ENCODE peak calls at places on chromosomes 2 and 18, in seven cellular contexts. One of them, this sample, is unnamed. For H3K4me1, the result is how much of the 10 kb centered on the place peaks cover.

GRCh38 chr18:10457798-10458197 is 3.4 kb downstream of the APCDD1 start:
- DNase-seq in Peyer's patch: no peak
- DNase-seq in thyroid gland: no peak
- DNase-seq in left ventricle myocardium inferior: no peak
- DNase-seq in mucosa of descending colon: no peak
- DNase-seq in suprapubic skin: no peak
- DNase-seq in A549: no peak
- DNase-seq in this sample: no peak

GRCh38 chr2:36362291-36362690 is 6.7 kb downstream of the CRIM1 start:
- DNase-seq in Peyer's patch: no peak
- DNase-seq in thyroid gland: no peak
- DNase-seq in left ventricle myocardium inferior: no peak
- DNase-seq in mucosa of descending colon: no peak
- DNase-seq in suprapubic skin: no peak
- DNase-seq in A549: no peak
- DNase-seq in this sample: no peak

GRCh38 chr2:219230201-219230540 is 565 bp downstream of the ANKZF1 start:
- DNase-seq in Peyer's patch: peak
- DNase-seq in thyroid gland: peak
- DNase-seq in left ventricle myocardium inferior: no peak
- DNase-seq in mucosa of descending colon: peak
- DNase-seq in suprapubic skin: no peak
- DNase-seq in A549: no peak
- DNase-seq in this sample: peak

GRCh38 chr18:60053747-60054304 is 154.0 kb downstream of the PMAIP1 start:
- DNase-seq in Peyer's patch: peak
- DNase-seq in thyroid gland: no peak
- DNase-seq in left ventricle myocardium inferior: no peak
- DNase-seq in mucosa of descending colon: no peak
- DNase-seq in suprapubic skin: no peak
- DNase-seq in A549: peak
- DNase-seq in this sample: no peak

GRCh38 chr18:59275406-59275949 is 2.2 kb upstream of the RAX start:
- DNase-seq in Peyer's patch: no peak
- DNase-seq in thyroid gland: no peak
- DNase-seq in left ventricle myocardium inferior: no peak
- DNase-seq in mucosa of descending colon: no peak
- DNase-seq in suprapubic skin: no peak
- DNase-seq in A549: no peak
- DNase-seq in this sample: no peak

GRCh38 chr2:46493971-46494250 is 14.5 kb downstream of the TMEM247 start:
- DNase-seq in Peyer's patch: no peak
- DNase-seq in thyroid gland: no peak
- DNase-seq in left ventricle myocardium inferior: no peak
- DNase-seq in mucosa of descending colon: no peak
- DNase-seq in suprapubic skin: no peak
- DNase-seq in A549: no peak
- DNase-seq in this sample: no peak

GRCh38 chr2:129641371-129641770 is 338.1 kb upstream of the RAB6C start:
- DNase-seq in Peyer's patch: no peak
- DNase-seq in thyroid gland: no peak
- DNase-seq in left ventricle myocardium inferior: no peak
- DNase-seq in mucosa of descending colon: no peak
- DNase-seq in suprapubic skin: no peak
- DNase-seq in A549: no peak
- DNase-seq in this sample: no peak

GRCh38 chr2:45647986-45648520 is 3.4 kb upstream of the PRKCE start:
- DNase-seq in Peyer's patch: no peak
- DNase-seq in thyroid gland: no peak
- DNase-seq in left ventricle myocardium inferior: no peak
- DNase-seq in mucosa of descending colon: no peak
- DNase-seq in suprapubic skin: no peak
- DNase-seq in A549: no peak
- DNase-seq in this sample: no peak

GRCh38 chr2:241454837-241455485 is 53.4 kb downstream of the STK25 start:
- DNase-seq in Peyer's patch: no peak
- DNase-seq in thyroid gland: no peak
- DNase-seq in left ventricle myocardium inferior: no peak
- DNase-seq in mucosa of descending colon: no peak
- DNase-seq in suprapubic skin: no peak
- DNase-seq in A549: no peak
- DNase-seq in this sample: no peak

GRCh38 chr2:60234274-60234976 is 319.0 kb downstream of the BCL11A start:
- DNase-seq in Peyer's patch: no peak
- DNase-seq in thyroid gland: no peak
- DNase-seq in left ventricle myocardium inferior: no peak
- DNase-seq in mucosa of descending colon: no peak
- DNase-seq in suprapubic skin: no peak
- DNase-seq in A549: no peak
- DNase-seq in this sample: no peak

GRCh38 chr2:96095116-96095636 is 21.2 kb downstream of the ADRA2B start:
- DNase-seq in Peyer's patch: no peak
- DNase-seq in thyroid gland: no peak
- DNase-seq in left ventricle myocardium inferior: peak
- DNase-seq in mucosa of descending colon: peak
- DNase-seq in suprapubic skin: no peak
- DNase-seq in A549: no peak
- DNase-seq in this sample: no peak

GRCh38 chr2:211745295-211746097 is 793.1 kb downstream of the ERBB4 start:
- DNase-seq in Peyer's patch: peak
- DNase-seq in thyroid gland: peak
- DNase-seq in left ventricle myocardium inferior: no peak
- DNase-seq in mucosa of descending colon: peak
- DNase-seq in suprapubic skin: no peak
- DNase-seq in A549: peak
- DNase-seq in this sample: no peak

GRCh38 chr2:31324000-31324633 is 90.2 kb downstream of the EHD3 start:
- DNase-seq in Peyer's patch: no peak
- DNase-seq in thyroid gland: no peak
- DNase-seq in left ventricle myocardium inferior: no peak
- DNase-seq in mucosa of descending colon: no peak
- DNase-seq in suprapubic skin: no peak
- DNase-seq in A549: no peak
- DNase-seq in this sample: no peak
- H3K4me3 ChIP-seq in Peyer's patch: peak
- H3K4me3 ChIP-seq in thyroid gland: no peak
- H3K4me3 ChIP-seq in left ventricle myocardium inferior: peak
- H3K4me3 ChIP-seq in mucosa of descending colon: no peak
- H3K4me3 ChIP-seq in suprapubic skin: peak
- H3K4me3 ChIP-seq in A549: peak
- H3K4me3 ChIP-seq in this sample: peak

GRCh38 chr18:31042391-31043181 is at the start of gene DSC3:
- DNase-seq in Peyer's patch: peak
- DNase-seq in thyroid gland: peak
- DNase-seq in left ventricle myocardium inferior: no peak
- DNase-seq in mucosa of descending colon: peak
- DNase-seq in suprapubic skin: peak
- DNase-seq in A549: peak
- DNase-seq in this sample: peak

GRCh38 chr18:31040982-31041345 is 1.6 kb downstream of the DSC3 start:
- DNase-seq in Peyer's patch: no peak
- DNase-seq in thyroid gland: no peak
- DNase-seq in left ventricle myocardium inferior: no peak
- DNase-seq in mucosa of descending colon: no peak
- DNase-seq in suprapubic skin: no peak
- DNase-seq in A549: no peak
- DNase-seq in this sample: no peak

GRCh38 chr18:31043709-31044108 is 1.2 kb upstream of the DSC3 start:
- DNase-seq in Peyer's patch: no peak
- DNase-seq in thyroid gland: no peak
- DNase-seq in left ventricle myocardium inferior: no peak
- DNase-seq in mucosa of descending colon: no peak
- DNase-seq in suprapubic skin: no peak
- DNase-seq in A549: no peak
- DNase-seq in this sample: no peak

GRCh38 chr18:31041346-31042067 is 1.0 kb downstream of the DSC3 start:
- DNase-seq in Peyer's patch: no peak
- DNase-seq in thyroid gland: no peak
- DNase-seq in left ventricle myocardium inferior: no peak
- DNase-seq in mucosa of descending colon: peak
- DNase-seq in suprapubic skin: no peak
- DNase-seq in A549: no peak
- DNase-seq in this sample: peak

DNA sequence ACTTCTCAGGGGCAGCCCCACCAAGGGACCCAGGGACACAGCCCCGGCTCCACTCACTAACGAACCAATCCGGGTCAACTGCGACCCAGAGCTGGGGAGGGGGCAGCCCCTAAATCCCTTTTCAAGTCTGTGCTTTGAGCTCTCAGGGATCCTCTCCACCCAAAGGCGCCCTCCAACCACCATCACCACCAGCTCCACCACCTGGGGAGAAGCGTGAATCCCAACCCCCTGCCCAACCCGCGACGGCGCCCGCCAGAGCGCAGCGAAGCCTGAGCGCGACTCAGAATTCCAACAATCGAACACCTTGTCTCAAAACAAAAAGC is 513 bp downstream of the DSC3 start:
- DNase-seq in Peyer's patch: no peak
- DNase-seq in thyroid gland: no peak
- DNase-seq in left ventricle myocardium inferior: no peak
- DNase-seq in mucosa of descending colon: no peak
- DNase-seq in suprapubic skin: no peak
- DNase-seq in A549: no peak
- DNase-seq in this sample: no peak
- TF ChIP-seq CTCF in Peyer's patch: no peak
- TF ChIP-seq CTCF in thyroid gland: no peak
- TF ChIP-seq CTCF in left ventricle myocardium inferior: no peak
- TF ChIP-seq CTCF in mucosa of descending colon: no peak
- TF ChIP-seq CTCF in suprapubic skin: no peak
- TF ChIP-seq CTCF in A549: no peak
- TF ChIP-seq CTCF in this sample: no peak

GRCh38 chr2:128303911-128304310 is 14.8 kb downstream of the HS6ST1 start:
- DNase-seq in Peyer's patch: no peak
- DNase-seq in thyroid gland: no peak
- DNase-seq in left ventricle myocardium inferior: no peak
- DNase-seq in mucosa of descending colon: peak
- DNase-seq in suprapubic skin: no peak
- DNase-seq in A549: no peak
- DNase-seq in this sample: peak
- H3K4me1 ChIP-seq in Peyer's patch: under half
- H3K4me1 ChIP-seq in thyroid gland: under half
- H3K4me1 ChIP-seq in left ventricle myocardium inferior: half or more
- H3K4me1 ChIP-seq in mucosa of descending colon: under half
- H3K4me1 ChIP-seq in suprapubic skin: half or more
- H3K4me1 ChIP-seq in A549: under half
- H3K4me1 ChIP-seq in this sample: under half

GRCh38 chr2:191844706-191845105 is 2.2 kb downstream of the CAVIN2 start:
- DNase-seq in Peyer's patch: no peak
- DNase-seq in thyroid gland: no peak
- DNase-seq in left ventricle myocardium inferior: no peak
- DNase-seq in mucosa of descending colon: no peak
- DNase-seq in suprapubic skin: no peak
- DNase-seq in A549: no peak
- DNase-seq in this sample: no peak

GRCh38 chr2:191845248-191845715 is 1.6 kb downstream of the CAVIN2 start:
- DNase-seq in Peyer's patch: no peak
- DNase-seq in thyroid gland: peak
- DNase-seq in left ventricle myocardium inferior: peak
- DNase-seq in mucosa of descending colon: no peak
- DNase-seq in suprapubic skin: no peak
- DNase-seq in A549: no peak
- DNase-seq in this sample: peak

GRCh38 chr2:191847764-191848163 is 876 bp upstream of the CAVIN2 start:
- DNase-seq in Peyer's patch: no peak
- DNase-seq in thyroid gland: peak
- DNase-seq in left ventricle myocardium inferior: no peak
- DNase-seq in mucosa of descending colon: no peak
- DNase-seq in suprapubic skin: no peak
- DNase-seq in A549: no peak
- DNase-seq in this sample: no peak

GRCh38 chr2:191846787-191847620 is at the start of gene CAVIN2:
- DNase-seq in Peyer's patch: peak
- DNase-seq in thyroid gland: peak
- DNase-seq in left ventricle myocardium inferior: peak
- DNase-seq in mucosa of descending colon: peak
- DNase-seq in suprapubic skin: peak
- DNase-seq in A549: peak
- DNase-seq in this sample: peak

GRCh38 chr2:191845876-191846786 is 757 bp downstream of the CAVIN2 start:
- DNase-seq in Peyer's patch: no peak
- DNase-seq in thyroid gland: peak
- DNase-seq in left ventricle myocardium inferior: peak
- DNase-seq in mucosa of descending colon: no peak
- DNase-seq in suprapubic skin: no peak
- DNase-seq in A549: no peak
- DNase-seq in this sample: peak
- H3K4me3 ChIP-seq in Peyer's patch: peak
- H3K4me3 ChIP-seq in thyroid gland: peak
- H3K4me3 ChIP-seq in left ventricle myocardium inferior: peak
- H3K4me3 ChIP-seq in mucosa of descending colon: no peak
- H3K4me3 ChIP-seq in suprapubic skin: peak
- H3K4me3 ChIP-seq in A549: peak
- H3K4me3 ChIP-seq in this sample: peak

DNA sequence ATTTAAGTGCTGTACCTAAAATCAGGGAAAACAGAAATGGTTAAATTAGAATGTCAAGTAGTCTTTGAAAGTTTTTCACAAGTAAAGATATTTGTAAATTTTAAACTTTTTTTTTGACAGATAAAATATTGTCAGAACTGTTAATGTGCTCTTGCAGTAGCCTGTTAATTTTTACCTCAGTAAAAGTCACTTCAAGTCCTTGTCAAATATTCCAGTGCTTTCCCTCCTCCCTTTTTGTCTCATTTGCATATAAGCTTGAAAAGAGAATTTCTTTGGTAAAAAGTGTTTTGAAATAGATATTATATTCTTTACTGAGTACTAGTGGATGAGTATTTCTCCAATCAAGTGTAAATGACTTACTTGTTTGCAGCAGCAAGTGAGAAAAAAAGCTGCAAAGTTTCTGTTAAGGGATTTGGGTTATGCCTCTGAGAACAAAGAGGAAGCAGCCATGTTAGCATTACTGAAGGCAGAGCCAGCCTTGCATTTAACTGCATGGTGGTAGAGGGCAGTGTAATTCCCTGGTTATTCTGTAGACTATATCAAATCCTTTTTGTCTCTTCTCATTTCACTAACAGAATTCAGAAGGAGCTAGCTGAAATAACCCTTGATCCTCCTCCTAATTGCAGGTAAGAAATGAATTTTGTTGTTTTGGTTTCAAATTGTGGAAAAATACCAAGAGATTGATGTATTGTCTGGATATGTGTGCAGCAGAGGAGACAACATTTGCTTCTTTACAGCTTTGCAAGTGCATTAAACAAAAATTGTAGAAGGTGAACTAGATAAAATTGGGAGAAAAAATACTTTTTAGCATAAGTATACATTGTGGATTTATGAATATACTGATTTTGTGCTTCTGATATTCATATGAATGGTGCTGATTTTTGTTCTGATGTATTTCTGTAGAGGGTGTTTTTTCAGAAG is 3.3 kb downstream of the UBE2E3 start:
- DNase-seq in Peyer's patch: peak
- DNase-seq in thyroid gland: peak
- DNase-seq in left ventricle myocardium inferior: no peak
- DNase-seq in mucosa of descending colon: no peak
- DNase-seq in suprapubic skin: no peak
- DNase-seq in A549: peak
- DNase-seq in this sample: no peak
- TF ChIP-seq CTCF in Peyer's patch: peak
- TF ChIP-seq CTCF in thyroid gland: no peak
- TF ChIP-seq CTCF in left ventricle myocardium inferior: peak
- TF ChIP-seq CTCF in mucosa of descending colon: no peak
- TF ChIP-seq CTCF in suprapubic skin: no peak
- TF ChIP-seq CTCF in A549: peak
- TF ChIP-seq CTCF in this sample: peak

GRCh38 chr2:115596659-115597375 is 1154.4 kb downstream of the DPP10 start:
- DNase-seq in Peyer's patch: no peak
- DNase-seq in thyroid gland: no peak
- DNase-seq in left ventricle myocardium inferior: no peak
- DNase-seq in mucosa of descending colon: no peak
- DNase-seq in suprapubic skin: no peak
- DNase-seq in A549: no peak
- DNase-seq in this sample: no peak
- H3K4me1 ChIP-seq in Peyer's patch: under half
- H3K4me1 ChIP-seq in thyroid gland: under half
- H3K4me1 ChIP-seq in left ventricle myocardium inferior: under half
- H3K4me1 ChIP-seq in mucosa of descending colon: under half
- H3K4me1 ChIP-seq in suprapubic skin: under half
- H3K4me1 ChIP-seq in A549: under half
- H3K4me1 ChIP-seq in this sample: under half